ENCODE peak calls at places on chromosomes 6 and 20, in six cellular contexts. One of them, this sample, is unnamed.

GRCh38 chr6:150435832-150436231 is 67.0 kb downstream of the IYD start:
- DNase-seq in H54: no peak
- DNase-seq in CD8-positive, alpha-beta memory T cell: no peak
- DNase-seq in psoas muscle: no peak
- DNase-seq in NCI-H187: no peak
- DNase-seq in LHCN-M2: no peak
- DNase-seq in this sample: no peak

GRCh38 chr6:87772597-87773530 is 70.8 kb upstream of the AKIRIN2 start:
- DNase-seq in psoas muscle: no peak
- DNase-seq in LHCN-M2: no peak
- DNase-seq in H54: no peak
- DNase-seq in CD8-positive, alpha-beta memory T cell: no peak
- DNase-seq in NCI-H187: no peak
- DNase-seq in this sample: no peak

GRCh38 chr6:105164418-105164817 is 15.4 kb downstream of the POPDC3 start:
- DNase-seq in CD8-positive, alpha-beta memory T cell: no peak
- DNase-seq in LHCN-M2: peak
- DNase-seq in psoas muscle: peak
- DNase-seq in H54: no peak
- DNase-seq in NCI-H187: no peak
- DNase-seq in this sample: no peak

GRCh38 chr6:44576132-44576601 is 188.7 kb downstream of the CDC5L start:
- DNase-seq in LHCN-M2: peak
- DNase-seq in H54: no peak
- DNase-seq in NCI-H187: no peak
- DNase-seq in CD8-positive, alpha-beta memory T cell: no peak
- DNase-seq in psoas muscle: no peak
- DNase-seq in this sample: no peak

GRCh38 chr6:9606435-9607134 is 808.3 kb downstream of the TFAP2A start:
- DNase-seq in psoas muscle: no peak
- DNase-seq in NCI-H187: no peak
- DNase-seq in CD8-positive, alpha-beta memory T cell: no peak
- DNase-seq in LHCN-M2: no peak
- DNase-seq in H54: no peak
- DNase-seq in this sample: no peak

GRCh38 chr6:65289491-65289890 is 417.5 kb downstream of the EYS start:
- DNase-seq in CD8-positive, alpha-beta memory T cell: no peak
- DNase-seq in psoas muscle: no peak
- DNase-seq in H54: no peak
- DNase-seq in NCI-H187: no peak
- DNase-seq in LHCN-M2: no peak
- DNase-seq in this sample: no peak

GRCh38 chr20:21183722-21184121 is 57.8 kb downstream of the KIZ start:
- DNase-seq in CD8-positive, alpha-beta memory T cell: no peak
- DNase-seq in psoas muscle: no peak
- DNase-seq in LHCN-M2: peak
- DNase-seq in NCI-H187: no peak
- DNase-seq in H54: peak
- DNase-seq in this sample: no peak

GRCh38 chr6:11212625-11213024 is 19.8 kb downstream of the NEDD9 start:
- DNase-seq in LHCN-M2: peak
- DNase-seq in NCI-H187: no peak
- DNase-seq in psoas muscle: no peak
- DNase-seq in CD8-positive, alpha-beta memory T cell: no peak
- DNase-seq in H54: no peak
- DNase-seq in this sample: peak

GRCh38 chr6:170147832-170148708 is 142.8 kb downstream of the DLL1 start:
- DNase-seq in CD8-positive, alpha-beta memory T cell: peak
- DNase-seq in psoas muscle: peak
- DNase-seq in NCI-H187: no peak
- DNase-seq in LHCN-M2: no peak
- DNase-seq in H54: no peak
- DNase-seq in this sample: peak

GRCh38 chr20:45910670-45911485 is 1.1 kb downstream of the PLTP start:
- DNase-seq in psoas muscle: peak
- DNase-seq in H54: peak
- DNase-seq in LHCN-M2: peak
- DNase-seq in CD8-positive, alpha-beta memory T cell: peak
- DNase-seq in NCI-H187: peak
- DNase-seq in this sample: peak

GRCh38 chr6:108160009-108160408 is 5.8 kb upstream of the NR2E1 start:
- DNase-seq in psoas muscle: no peak
- DNase-seq in NCI-H187: no peak
- DNase-seq in CD8-positive, alpha-beta memory T cell: no peak
- DNase-seq in LHCN-M2: no peak
- DNase-seq in H54: no peak
- DNase-seq in this sample: no peak

GRCh38 chr6:153117986-153118886 is 12.8 kb downstream of the RGS17 start:
- DNase-seq in NCI-H187: no peak
- DNase-seq in CD8-positive, alpha-beta memory T cell: no peak
- DNase-seq in H54: peak
- DNase-seq in LHCN-M2: peak
- DNase-seq in psoas muscle: no peak
- DNase-seq in this sample: no peak

GRCh38 chr6:9467746-9468145 is 947.1 kb downstream of the TFAP2A start:
- DNase-seq in NCI-H187: no peak
- DNase-seq in H54: no peak
- DNase-seq in CD8-positive, alpha-beta memory T cell: no peak
- DNase-seq in psoas muscle: no peak
- DNase-seq in LHCN-M2: peak
- DNase-seq in this sample: no peak

GRCh38 chr6:113630738-113631535 is 226.2 kb upstream of the MARCKS start:
- DNase-seq in CD8-positive, alpha-beta memory T cell: no peak
- DNase-seq in NCI-H187: no peak
- DNase-seq in psoas muscle: no peak
- DNase-seq in LHCN-M2: no peak
- DNase-seq in H54: no peak
- DNase-seq in this sample: no peak

GRCh38 chr6:52760105-52760765 is 3.0 kb downstream of the GSTA2 start:
- DNase-seq in NCI-H187: no peak
- DNase-seq in H54: no peak
- DNase-seq in psoas muscle: no peak
- DNase-seq in CD8-positive, alpha-beta memory T cell: no peak
- DNase-seq in LHCN-M2: no peak
- DNase-seq in this sample: no peak

GRCh38 chr6:6058054-6058444 is 51.3 kb upstream of the NRN1 start:
- DNase-seq in H54: no peak
- DNase-seq in CD8-positive, alpha-beta memory T cell: no peak
- DNase-seq in NCI-H187: no peak
- DNase-seq in LHCN-M2: no peak
- DNase-seq in psoas muscle: no peak
- DNase-seq in this sample: no peak

GRCh38 chr6:31663961-31664789 is 622 bp downstream of the GPANK1 start:
- DNase-seq in NCI-H187: no peak
- DNase-seq in H54: peak
- DNase-seq in CD8-positive, alpha-beta memory T cell: no peak
- DNase-seq in LHCN-M2: peak
- DNase-seq in psoas muscle: peak
- DNase-seq in this sample: peak

GRCh38 chr6:18179770-18180393 is 24.7 kb downstream of the KDM1B start:
- DNase-seq in LHCN-M2: no peak
- DNase-seq in H54: no peak
- DNase-seq in psoas muscle: no peak
- DNase-seq in NCI-H187: no peak
- DNase-seq in CD8-positive, alpha-beta memory T cell: no peak
- DNase-seq in this sample: no peak

GRCh38 chr6:47789553-47789952 is 7.7 kb downstream of the OPN5 start:
- DNase-seq in psoas muscle: no peak
- DNase-seq in LHCN-M2: no peak
- DNase-seq in CD8-positive, alpha-beta memory T cell: no peak
- DNase-seq in H54: no peak
- DNase-seq in NCI-H187: no peak
- DNase-seq in this sample: no peak

GRCh38 chr20:33773412-33774089 is 37.6 kb upstream of the CHMP4B start:
- DNase-seq in psoas muscle: no peak
- DNase-seq in CD8-positive, alpha-beta memory T cell: no peak
- DNase-seq in NCI-H187: no peak
- DNase-seq in LHCN-M2: no peak
- DNase-seq in H54: no peak
- DNase-seq in this sample: no peak

GRCh38 chr6:6654599-6655575 is 66.4 kb downstream of the LY86 start:
- DNase-seq in NCI-H187: no peak
- DNase-seq in psoas muscle: no peak
- DNase-seq in H54: no peak
- DNase-seq in LHCN-M2: no peak
- DNase-seq in CD8-positive, alpha-beta memory T cell: no peak
- DNase-seq in this sample: no peak

GRCh38 chr6:151494235-151494950 is 576 bp downstream of the CCDC170 start:
- DNase-seq in CD8-positive, alpha-beta memory T cell: no peak
- DNase-seq in H54: no peak
- DNase-seq in psoas muscle: peak
- DNase-seq in NCI-H187: no peak
- DNase-seq in LHCN-M2: peak
- DNase-seq in this sample: no peak

GRCh38 chr6:55276745-55277627 is 50.3 kb upstream of the GFRAL start:
- DNase-seq in LHCN-M2: peak
- DNase-seq in CD8-positive, alpha-beta memory T cell: no peak
- DNase-seq in H54: peak
- DNase-seq in NCI-H187: no peak
- DNase-seq in psoas muscle: peak
- DNase-seq in this sample: no peak

GRCh38 chr6:151958332-151958731 is 150.8 kb downstream of the ESR1 start:
- DNase-seq in NCI-H187: no peak
- DNase-seq in psoas muscle: no peak
- DNase-seq in CD8-positive, alpha-beta memory T cell: no peak
- DNase-seq in LHCN-M2: peak
- DNase-seq in H54: no peak
- DNase-seq in this sample: no peak

GRCh38 chr20:22371843-22372242 is 212.5 kb downstream of the FOXA2 start:
- DNase-seq in H54: no peak
- DNase-seq in LHCN-M2: no peak
- DNase-seq in psoas muscle: no peak
- DNase-seq in CD8-positive, alpha-beta memory T cell: no peak
- DNase-seq in NCI-H187: no peak
- DNase-seq in this sample: no peak

GRCh38 chr20:4091332-4092135 is 76.2 kb upstream of the RNF24 start:
- DNase-seq in H54: no peak
- DNase-seq in psoas muscle: peak
- DNase-seq in LHCN-M2: peak
- DNase-seq in NCI-H187: no peak
- DNase-seq in CD8-positive, alpha-beta memory T cell: no peak
- DNase-seq in this sample: no peak

GRCh38 chr20:25285091-25285647 is 37.3 kb downstream of the PYGB start:
- DNase-seq in LHCN-M2: no peak
- DNase-seq in CD8-positive, alpha-beta memory T cell: no peak
- DNase-seq in psoas muscle: peak
- DNase-seq in NCI-H187: no peak
- DNase-seq in H54: no peak
- DNase-seq in this sample: peak

GRCh38 chr20:47866480-47866879 is 81.2 kb upstream of the SULF2 start:
- DNase-seq in LHCN-M2: no peak
- DNase-seq in H54: no peak
- DNase-seq in NCI-H187: no peak
- DNase-seq in psoas muscle: no peak
- DNase-seq in CD8-positive, alpha-beta memory T cell: no peak
- DNase-seq in this sample: no peak